ENCODE peak calls at places on chromosomes 5 and 9, in four cellular contexts. V is mesendoderm, L is A549, J is right lobe of liver. Y is an unnamed sample. For H3K4me1, the result is how much of the 10 kb centered on the place peaks cover.

GRCh38 chr9:34994429-34995287 is 5.1 kb downstream of the DNAJB5 start:
- DNase-seq in J (no peak), V (peak), L (peak), Y (no peak)

GRCh38 chr5:19615661-19616060 is 372.3 kb downstream of the CDH18 start:
- DNase-seq in L (no peak), V (no peak), J (no peak), Y (no peak)

GRCh38 chr9:26833792-26834191 is 58.8 kb downstream of the CAAP1 start:
- DNase-seq in V (peak), J (no peak), L (no peak), Y (no peak)

GRCh38 chr5:170625221-170626165 is 121.7 kb downstream of the KCNIP1 start:
- DNase-seq in L (no peak), J (no peak), V (no peak), Y (no peak)

GRCh38 chr5:169696621-169697517 is 59.8 kb downstream of the DOCK2 start:
- DNase-seq in J (no peak), L (peak), V (no peak), Y (no peak)

GRCh38 chr5:72288923-72289322 is 31.1 kb downstream of the MRPS27 start:
- DNase-seq in J (no peak), V (no peak), L (no peak), Y (no peak)

GRCh38 chr9:27059907-27060306 is 49.1 kb upstream of the TEK start:
- DNase-seq in L (no peak), V (no peak), J (no peak), Y (no peak)

GRCh38 chr9:38068866-38069628 is at the start of gene SHB:
- DNase-seq in V (no peak), J (peak), L (peak), Y (peak)

GRCh38 chr5:172735141-172735831 is 35.7 kb downstream of the DUSP1 start:
- DNase-seq in L (no peak), J (no peak), V (no peak), Y (no peak)

GRCh38 chr9:99400184-99400731 is 178.2 kb downstream of the SEC61B start:
- DNase-seq in J (no peak), V (peak), L (no peak), Y (peak)

GRCh38 chr5:135824541-135825041 is 9.9 kb upstream of the SLC25A48 start:
- DNase-seq in V (no peak), J (no peak), L (no peak), Y (no peak)

GRCh38 chr5:179255527-179256228 is 89.6 kb downstream of the ADAMTS2 start:
- DNase-seq in J (peak), L (no peak), V (no peak), Y (no peak)

GRCh38 chr5:21236104-21236503 is 1248.1 kb upstream of the CDH18 start:
- DNase-seq in L (no peak), J (no peak), V (no peak), Y (no peak)

GRCh38 chr5:154794525-154795234 is 39.5 kb downstream of the LARP1 start:
- DNase-seq in L (no peak), J (no peak), V (peak), Y (no peak)

GRCh38 chr5:67806647-67807046 is 408.9 kb upstream of the PIK3R1 start:
- DNase-seq in J (no peak), V (peak), L (no peak), Y (no peak)

GRCh38 chr5:167565555-167565954 is 725.9 kb upstream of the WWC1 start:
- DNase-seq in J (no peak), V (peak), L (peak), Y (no peak)

GRCh38 chr5:119333421-119333851 is 22.4 kb upstream of the TNFAIP8 start:
- DNase-seq in J (no peak), L (no peak), V (no peak), Y (no peak)

GRCh38 chr5:150107909-150108447 is 21.6 kb upstream of the CSF1R start:
- DNase-seq in J (no peak), L (no peak), V (peak), Y (no peak)

GRCh38 chr5:172953776-172954189 is 5.4 kb upstream of the RPL26L1 start:
- DNase-seq in L (peak), J (no peak), V (no peak), Y (no peak)

GRCh38 chr9:112112941-112113399 is 62.1 kb downstream of the SUSD1 start:
- DNase-seq in L (peak), J (no peak), V (peak), Y (no peak)

GRCh38 chr5:83955916-83956315 is 235.3 kb upstream of the HAPLN1 start:
- DNase-seq in J (no peak), L (no peak), V (peak), Y (no peak)

GRCh38 chr5:137118629-137119028 is 380.5 kb downstream of the SPOCK1 start:
- DNase-seq in V (no peak), L (no peak), J (no peak), Y (no peak)

GRCh38 chr5:74357827-74358226 is 282.7 kb downstream of the ENC1 start:
- DNase-seq in V (no peak), J (no peak), L (no peak), Y (no peak)

GRCh38 chr9:70131296-70131695 is 87.6 kb downstream of the MAMDC2 start:
- DNase-seq in V (no peak), L (no peak), J (no peak), Y (no peak)

GRCh38 chr5:94505327-94506080 is 112.9 kb downstream of the KIAA0825 start:
- DNase-seq in J (no peak), L (no peak), V (no peak), Y (no peak)

GRCh38 chr9:27292646-27293045 is 4.3 kb downstream of the EQTN start:
- DNase-seq in L (no peak), J (no peak), V (no peak), Y (no peak)

GRCh38 chr5:72767289-72768010 is 49.0 kb upstream of the TNPO1 start:
- DNase-seq in V (peak), L (peak), J (peak), Y (no peak)

GRCh38 chr9:126991170-126991569 is 76.6 kb downstream of the RALGPS1 start:
- DNase-seq in L (no peak), V (no peak), J (no peak), Y (no peak)
- H3K27ac ChIP-seq in L (no peak), V (no peak), J (no peak), Y (peak)

GRCh38 chr9:121945281-121945680 is 147.8 kb downstream of the TTLL11 start:
- DNase-seq in V (no peak), J (no peak), L (no peak), Y (no peak)
- H3K4me1 ChIP-seq in V (under half), J (under half), L (under half), Y (under half)

GRCh38 chr9:108967916-108968315 is 33.7 kb downstream of the ABITRAM start:
- DNase-seq in V (no peak), J (no peak), L (no peak), Y (peak)
- H3K27ac ChIP-seq in V (no peak), J (no peak), L (no peak), Y (peak)

GRCh38 chr9:738209-738915 is 103.1 kb upstream of the DMRT1 start:
- DNase-seq in J (no peak), V (no peak), L (peak), Y (peak)

GRCh38 chr9:737400-738120 is 103.9 kb upstream of the DMRT1 start:
- DNase-seq in L (no peak), J (no peak), V (no peak), Y (no peak)

GRCh38 chr9:739362-739761 is 102.1 kb upstream of the DMRT1 start:
- DNase-seq in V (no peak), J (no peak), L (no peak), Y (no peak)

GRCh38 chr9:731474-731873 is 110.0 kb upstream of the DMRT1 start:
- DNase-seq in J (no peak), V (no peak), L (no peak), Y (no peak)

GRCh38 chr9:734831-735511 is 106.5 kb upstream of the DMRT1 start:
- DNase-seq in J (no peak), V (no peak), L (peak), Y (no peak)
- H3K4me1 ChIP-seq in J (under half), V (under half), L (under half), Y (half or more)

DNA sequence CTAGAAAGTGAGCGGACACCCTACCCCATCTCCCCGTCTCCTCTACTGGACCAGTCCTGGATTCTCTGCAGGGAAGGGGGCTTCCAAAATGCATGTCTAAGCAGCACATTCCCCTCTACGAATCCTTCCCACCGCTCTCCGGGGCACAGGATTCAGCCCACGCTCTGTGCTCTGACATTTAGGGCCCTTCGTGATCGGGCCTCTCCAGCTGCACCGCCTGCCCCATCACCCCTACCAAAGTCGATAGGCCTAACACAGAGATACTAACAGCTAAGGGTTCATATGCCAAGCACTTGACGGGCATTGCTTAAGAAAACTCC is 1.2 kb downstream of the ARL10 start:
- DNase-seq in V (no peak), J (no peak), L (no peak), Y (no peak)
- H3K27ac ChIP-seq in V (no peak), J (no peak), L (no peak), Y (peak)

GRCh38 chr5:133454442-133454841 is 157.9 kb downstream of the FSTL4 start:
- DNase-seq in L (no peak), V (no peak), J (no peak), Y (no peak)
- H3K4me1 ChIP-seq in L (under half), V (under half), J (under half), Y (under half)

Y was measured in left ventricle myocardium inferior.